ENCODE peak calls at places on chromosomes 2 and 18, in eight cellular contexts. One of them, this sample, is unnamed.

GRCh38 chr2:167843203-167843602 is 404.2 kb downstream of the STK39 start:
- DNase-seq in thyroid gland: no peak
- DNase-seq in heart right ventricle: no peak
- DNase-seq in HL-60: no peak
- DNase-seq in fibroblast of lung: no peak
- DNase-seq in PC-3: no peak
- DNase-seq in left ventricle myocardium inferior: no peak
- DNase-seq in mammary epithelial cell: no peak
- DNase-seq in this sample: no peak

GRCh38 chr2:201363857-201364560 is 6.9 kb upstream of the FLACC1 start:
- DNase-seq in thyroid gland: no peak
- DNase-seq in heart right ventricle: no peak
- DNase-seq in HL-60: peak; percentile 28
- DNase-seq in fibroblast of lung: peak; percentile 46
- DNase-seq in PC-3: peak; percentile 84
- DNase-seq in left ventricle myocardium inferior: no peak
- DNase-seq in mammary epithelial cell: peak; percentile 70
- DNase-seq in this sample: no peak

GRCh38 chr2:14700753-14701152 is 68.2 kb downstream of the LRATD1 start:
- DNase-seq in thyroid gland: no peak
- DNase-seq in heart right ventricle: no peak
- DNase-seq in HL-60: no peak
- DNase-seq in fibroblast of lung: peak; percentile 91
- DNase-seq in PC-3: peak; percentile 69
- DNase-seq in left ventricle myocardium inferior: no peak
- DNase-seq in mammary epithelial cell: peak; percentile 21
- DNase-seq in this sample: peak; percentile 71

GRCh38 chr2:166335284-166335683 is 40.5 kb downstream of the SCN9A start:
- DNase-seq in thyroid gland: no peak
- DNase-seq in heart right ventricle: no peak
- DNase-seq in HL-60: no peak
- DNase-seq in fibroblast of lung: no peak
- DNase-seq in PC-3: peak; percentile 25
- DNase-seq in left ventricle myocardium inferior: no peak
- DNase-seq in mammary epithelial cell: no peak
- DNase-seq in this sample: no peak

GRCh38 chr2:10930731-10931516 is 19.2 kb downstream of the KCNF1 start:
- DNase-seq in thyroid gland: no peak
- DNase-seq in heart right ventricle: no peak
- DNase-seq in HL-60: no peak
- DNase-seq in fibroblast of lung: peak; percentile 26
- DNase-seq in PC-3: no peak
- DNase-seq in left ventricle myocardium inferior: no peak
- DNase-seq in mammary epithelial cell: no peak
- DNase-seq in this sample: no peak

GRCh38 chr18:8208716-8209115 is 400.5 kb upstream of the RAB12 start:
- DNase-seq in thyroid gland: no peak
- DNase-seq in heart right ventricle: no peak
- DNase-seq in HL-60: no peak
- DNase-seq in fibroblast of lung: no peak
- DNase-seq in PC-3: no peak
- DNase-seq in left ventricle myocardium inferior: no peak
- DNase-seq in mammary epithelial cell: no peak
- DNase-seq in this sample: no peak

GRCh38 chr2:138086556-138086955 is 122.3 kb downstream of the HNMT start:
- DNase-seq in thyroid gland: no peak
- DNase-seq in heart right ventricle: no peak
- DNase-seq in HL-60: no peak
- DNase-seq in fibroblast of lung: peak; percentile 72
- DNase-seq in PC-3: no peak
- DNase-seq in left ventricle myocardium inferior: no peak
- DNase-seq in mammary epithelial cell: no peak
- DNase-seq in this sample: no peak

GRCh38 chr2:128997166-128997866 is 678.6 kb upstream of the HS6ST1 start:
- DNase-seq in thyroid gland: no peak
- DNase-seq in heart right ventricle: no peak
- DNase-seq in HL-60: no peak
- DNase-seq in fibroblast of lung: no peak
- DNase-seq in PC-3: no peak
- DNase-seq in left ventricle myocardium inferior: no peak
- DNase-seq in mammary epithelial cell: no peak
- DNase-seq in this sample: no peak

GRCh38 chr2:429142-429541 is 141.3 kb upstream of the ALKAL2 start:
- DNase-seq in thyroid gland: no peak
- DNase-seq in heart right ventricle: no peak
- DNase-seq in HL-60: no peak
- DNase-seq in fibroblast of lung: no peak
- DNase-seq in PC-3: no peak
- DNase-seq in left ventricle myocardium inferior: no peak
- DNase-seq in mammary epithelial cell: no peak
- DNase-seq in this sample: no peak

GRCh38 chr2:236352761-236353593 is 88.8 kb upstream of the ASB18 start:
- DNase-seq in thyroid gland: peak; percentile 35
- DNase-seq in heart right ventricle: no peak
- DNase-seq in HL-60: no peak
- DNase-seq in fibroblast of lung: peak; percentile 4
- DNase-seq in PC-3: peak; percentile 52
- DNase-seq in left ventricle myocardium inferior: no peak
- DNase-seq in mammary epithelial cell: peak; percentile 9
- DNase-seq in this sample: no peak

GRCh38 chr2:178804791-178805190 is 2.4 kb downstream of the TTN start:
- DNase-seq in thyroid gland: no peak
- DNase-seq in heart right ventricle: no peak
- DNase-seq in HL-60: no peak
- DNase-seq in fibroblast of lung: peak; percentile 12
- DNase-seq in PC-3: peak; percentile 53
- DNase-seq in left ventricle myocardium inferior: no peak
- DNase-seq in mammary epithelial cell: peak; percentile 19
- DNase-seq in this sample: no peak

GRCh38 chr18:62827397-62827796 is 112.1 kb downstream of the PHLPP1 start:
- DNase-seq in thyroid gland: no peak
- DNase-seq in heart right ventricle: no peak
- DNase-seq in HL-60: no peak
- DNase-seq in fibroblast of lung: no peak
- DNase-seq in PC-3: no peak
- DNase-seq in left ventricle myocardium inferior: no peak
- DNase-seq in mammary epithelial cell: no peak
- DNase-seq in this sample: no peak

GRCh38 chr18:48292787-48293409 is 116.3 kb downstream of the ZBTB7C start:
- DNase-seq in thyroid gland: no peak
- DNase-seq in heart right ventricle: no peak
- DNase-seq in HL-60: no peak
- DNase-seq in fibroblast of lung: no peak
- DNase-seq in PC-3: no peak
- DNase-seq in left ventricle myocardium inferior: no peak
- DNase-seq in mammary epithelial cell: no peak
- DNase-seq in this sample: no peak

GRCh38 chr18:48940854-48941531 is 9.8 kb downstream of the SMAD7 start:
- DNase-seq in thyroid gland: no peak
- DNase-seq in heart right ventricle: no peak
- DNase-seq in HL-60: no peak
- DNase-seq in fibroblast of lung: no peak
- DNase-seq in PC-3: no peak
- DNase-seq in left ventricle myocardium inferior: no peak
- DNase-seq in mammary epithelial cell: no peak
- DNase-seq in this sample: no peak

GRCh38 chr2:203706403-203706802 is at the start of gene CD28:
- DNase-seq in thyroid gland: peak; percentile 24
- DNase-seq in heart right ventricle: peak; percentile 19
- DNase-seq in HL-60: no peak
- DNase-seq in fibroblast of lung: no peak
- DNase-seq in PC-3: no peak
- DNase-seq in left ventricle myocardium inferior: no peak
- DNase-seq in mammary epithelial cell: no peak
- DNase-seq in this sample: no peak

GRCh38 chr18:12391487-12392136 is 14.6 kb upstream of the AFG3L2 start:
- DNase-seq in thyroid gland: peak; percentile 61
- DNase-seq in heart right ventricle: peak; percentile 29
- DNase-seq in HL-60: no peak
- DNase-seq in fibroblast of lung: peak; percentile 52
- DNase-seq in PC-3: peak; percentile 77
- DNase-seq in left ventricle myocardium inferior: no peak
- DNase-seq in mammary epithelial cell: peak; percentile 48
- DNase-seq in this sample: peak; percentile 42

GRCh38 chr2:69914235-69915049 is 467 bp upstream of the MXD1 start:
- DNase-seq in thyroid gland: peak; percentile 100
- DNase-seq in heart right ventricle: peak; percentile 99
- DNase-seq in HL-60: peak; percentile 100
- DNase-seq in fibroblast of lung: peak; percentile 100
- DNase-seq in PC-3: peak; percentile 99
- DNase-seq in left ventricle myocardium inferior: peak; percentile 100
- DNase-seq in mammary epithelial cell: peak; percentile 100
- DNase-seq in this sample: peak; percentile 100

GRCh38 chr2:69907216-69907615 is 7.7 kb upstream of the MXD1 start:
- DNase-seq in thyroid gland: no peak
- DNase-seq in heart right ventricle: no peak
- DNase-seq in HL-60: no peak
- DNase-seq in fibroblast of lung: no peak
- DNase-seq in PC-3: no peak
- DNase-seq in left ventricle myocardium inferior: no peak
- DNase-seq in mammary epithelial cell: no peak
- DNase-seq in this sample: no peak

GRCh38 chr2:69915050-69915945 is at the start of gene MXD1:
- DNase-seq in thyroid gland: peak; percentile 31
- DNase-seq in heart right ventricle: no peak
- DNase-seq in HL-60: no peak
- DNase-seq in fibroblast of lung: no peak
- DNase-seq in PC-3: peak; percentile 16
- DNase-seq in left ventricle myocardium inferior: peak; percentile 23
- DNase-seq in mammary epithelial cell: peak; percentile 16
- DNase-seq in this sample: no peak

GRCh38 chr2:69916151-69916550 is 1.2 kb downstream of the MXD1 start:
- DNase-seq in thyroid gland: no peak
- DNase-seq in heart right ventricle: no peak
- DNase-seq in HL-60: no peak
- DNase-seq in fibroblast of lung: no peak
- DNase-seq in PC-3: peak; percentile 74
- DNase-seq in left ventricle myocardium inferior: no peak
- DNase-seq in mammary epithelial cell: no peak
- DNase-seq in this sample: no peak

GRCh38 chr2:69911985-69912563 is 2.8 kb upstream of the MXD1 start:
- DNase-seq in thyroid gland: no peak
- DNase-seq in heart right ventricle: no peak
- DNase-seq in HL-60: no peak
- DNase-seq in fibroblast of lung: peak; percentile 50
- DNase-seq in PC-3: peak; percentile 62
- DNase-seq in left ventricle myocardium inferior: no peak
- DNase-seq in mammary epithelial cell: peak; percentile 40
- DNase-seq in this sample: no peak
- H3K27ac ChIP-seq in thyroid gland: peak overlapping the region; percentile 20
- H3K27ac ChIP-seq in heart right ventricle: no peak overlapping the region
- H3K27ac ChIP-seq in HL-60: no peak overlapping the region
- H3K27ac ChIP-seq in fibroblast of lung: no peak overlapping the region
- H3K27ac ChIP-seq in PC-3: no peak overlapping the region
- H3K27ac ChIP-seq in left ventricle myocardium inferior: peak overlapping the region; percentile 43
- H3K27ac ChIP-seq in mammary epithelial cell: no peak overlapping the region
- H3K27ac ChIP-seq in this sample: no peak overlapping the region

GRCh38 chr18:36348971-36349417 is 51.5 kb downstream of the FHOD3 start:
- DNase-seq in thyroid gland: peak; percentile 13
- DNase-seq in heart right ventricle: no peak
- DNase-seq in HL-60: no peak
- DNase-seq in fibroblast of lung: no peak
- DNase-seq in PC-3: no peak
- DNase-seq in left ventricle myocardium inferior: no peak
- DNase-seq in mammary epithelial cell: no peak
- DNase-seq in this sample: no peak
- TF ChIP-seq CTCF in thyroid gland: no peak
- TF ChIP-seq CTCF in heart right ventricle: no peak
- TF ChIP-seq CTCF in HL-60: no peak
- TF ChIP-seq CTCF in fibroblast of lung: no peak
- TF ChIP-seq CTCF in PC-3: no peak
- TF ChIP-seq CTCF in left ventricle myocardium inferior: no peak
- TF ChIP-seq CTCF in mammary epithelial cell: no peak
- TF ChIP-seq CTCF in this sample: no peak

DNA sequence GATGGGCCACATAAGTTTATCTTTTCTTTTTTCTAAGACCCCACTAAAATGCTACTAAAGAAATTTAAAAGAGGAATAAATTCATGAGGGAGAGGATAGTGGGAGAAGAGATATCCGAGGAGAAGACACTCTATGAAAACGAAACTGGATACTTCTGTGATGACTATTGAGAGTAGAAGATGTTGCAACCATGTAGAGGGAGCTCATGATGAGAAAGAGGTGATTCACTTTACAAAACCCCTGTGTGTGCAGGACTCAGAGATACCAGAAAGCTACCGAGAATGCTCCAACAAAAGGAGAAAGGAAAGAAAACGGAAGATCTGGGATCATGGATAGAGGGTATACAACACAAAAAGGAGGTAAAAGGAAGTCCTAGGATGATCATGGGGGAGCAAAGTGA is 34.9 kb downstream of the SLC38A11 start:
- DNase-seq in thyroid gland: no peak
- DNase-seq in heart right ventricle: no peak
- DNase-seq in HL-60: no peak
- DNase-seq in fibroblast of lung: peak; percentile 93
- DNase-seq in PC-3: peak; percentile 83
- DNase-seq in left ventricle myocardium inferior: no peak
- DNase-seq in mammary epithelial cell: peak; percentile 90
- DNase-seq in this sample: peak; percentile 81
- H3K27ac ChIP-seq in thyroid gland: no peak overlapping the region
- H3K27ac ChIP-seq in heart right ventricle: no peak overlapping the region
- H3K27ac ChIP-seq in HL-60: no peak overlapping the region
- H3K27ac ChIP-seq in fibroblast of lung: peak overlapping the region; percentile 64
- H3K27ac ChIP-seq in PC-3: no peak overlapping the region
- H3K27ac ChIP-seq in left ventricle myocardium inferior: no peak overlapping the region
- H3K27ac ChIP-seq in mammary epithelial cell: peak overlapping the region; percentile 89
- H3K27ac ChIP-seq in this sample: peak overlapping the region; percentile 81

GRCh38 chr2:164642946-164643555 is 21.8 kb upstream of the GRB14 start:
- DNase-seq in thyroid gland: no peak
- DNase-seq in heart right ventricle: no peak
- DNase-seq in HL-60: no peak
- DNase-seq in fibroblast of lung: no peak
- DNase-seq in PC-3: no peak
- DNase-seq in left ventricle myocardium inferior: no peak
- DNase-seq in mammary epithelial cell: no peak
- DNase-seq in this sample: no peak
- TF ChIP-seq CTCF in thyroid gland: no peak
- TF ChIP-seq CTCF in heart right ventricle: no peak
- TF ChIP-seq CTCF in HL-60: no peak
- TF ChIP-seq CTCF in fibroblast of lung: no peak
- TF ChIP-seq CTCF in PC-3: no peak
- TF ChIP-seq CTCF in left ventricle myocardium inferior: no peak
- TF ChIP-seq CTCF in mammary epithelial cell: no peak
- TF ChIP-seq CTCF in this sample: no peak

GRCh38 chr2:30235008-30235655 is 3.8 kb downstream of the LBH start:
- DNase-seq in thyroid gland: no peak
- DNase-seq in heart right ventricle: no peak
- DNase-seq in HL-60: no peak
- DNase-seq in fibroblast of lung: peak; percentile 58
- DNase-seq in PC-3: peak; percentile 38
- DNase-seq in left ventricle myocardium inferior: no peak
- DNase-seq in mammary epithelial cell: peak; percentile 41
- DNase-seq in this sample: no peak
- H3K27ac ChIP-seq in thyroid gland: peak overlapping the region; percentile 96
- H3K27ac ChIP-seq in heart right ventricle: no peak overlapping the region
- H3K27ac ChIP-seq in HL-60: no peak overlapping the region
- H3K27ac ChIP-seq in fibroblast of lung: no peak overlapping the region
- H3K27ac ChIP-seq in PC-3: no peak overlapping the region
- H3K27ac ChIP-seq in left ventricle myocardium inferior: peak overlapping the region; percentile 99
- H3K27ac ChIP-seq in mammary epithelial cell: no peak overlapping the region
- H3K27ac ChIP-seq in this sample: peak overlapping the region; percentile 57

GRCh38 chr2:126506786-126507185 is 149.2 kb upstream of the GYPC start:
- DNase-seq in thyroid gland: no peak
- DNase-seq in heart right ventricle: no peak
- DNase-seq in HL-60: no peak
- DNase-seq in fibroblast of lung: no peak
- DNase-seq in PC-3: no peak
- DNase-seq in left ventricle myocardium inferior: no peak
- DNase-seq in mammary epithelial cell: no peak
- DNase-seq in this sample: no peak
- TF ChIP-seq CTCF in thyroid gland: no peak
- TF ChIP-seq CTCF in heart right ventricle: no peak
- TF ChIP-seq CTCF in HL-60: no peak
- TF ChIP-seq CTCF in fibroblast of lung: no peak
- TF ChIP-seq CTCF in PC-3: no peak
- TF ChIP-seq CTCF in left ventricle myocardium inferior: no peak
- TF ChIP-seq CTCF in mammary epithelial cell: no peak
- TF ChIP-seq CTCF in this sample: no peak